ENCODE peak calls at places on chromosomes 5 and 9, in six cellular contexts. K is IMR-90, A is pancreas, F is breast epithelium, M is SJSA1, T is ovary. I is an unnamed sample. For H3K9me3, the result is how much of the 10 kb centered on the place peaks cover.

GRCh38 chr9:129109504-129109903 is 1.1 kb downstream of the CRAT start:
- DNase-seq in K (no peak), A (peak), F (no peak), M (no peak), T (no peak), I (peak)

GRCh38 chr9:6955251-6955921 is 197.6 kb downstream of the KDM4C start:
- DNase-seq in K (peak), A (no peak), F (no peak), M (no peak), T (no peak), I (no peak)

GRCh38 chr5:172486912-172487311 is 32.6 kb upstream of the SH3PXD2B start:
- DNase-seq in K (no peak), A (no peak), F (no peak), M (no peak), T (no peak), I (no peak)

GRCh38 chr9:16325966-16326365 is 544.5 kb downstream of the BNC2 start:
- DNase-seq in K (no peak), A (no peak), F (no peak), M (no peak), T (no peak), I (no peak)

GRCh38 chr5:169020102-169020501 is 280.8 kb downstream of the SLIT3 start:
- DNase-seq in K (no peak), A (no peak), F (no peak), M (no peak), T (no peak), I (no peak)

GRCh38 chr9:131733601-131734061 is 6.2 kb downstream of the RAPGEF1 start:
- DNase-seq in K (peak), A (no peak), F (peak), M (peak), T (no peak), I (no peak)

GRCh38 chr9:14313378-14313940 is 482 bp downstream of the NFIB start:
- DNase-seq in K (peak), A (no peak), F (no peak), M (peak), T (no peak), I (no peak)

GRCh38 chr5:54484219-54484894 is 28.9 kb downstream of the HSPB3 start:
- DNase-seq in K (no peak), A (no peak), F (no peak), M (no peak), T (no peak), I (no peak)

GRCh38 chr5:115815006-115815692 is 1.3 kb downstream of the CDO1 start:
- DNase-seq in K (no peak), A (no peak), F (no peak), M (no peak), T (no peak), I (no peak)

GRCh38 chr9:127647451-127647850 is 35.4 kb downstream of the STXBP1 start:
- DNase-seq in K (no peak), A (no peak), F (no peak), M (no peak), T (no peak), I (no peak)

GRCh38 chr5:180139731-180140626 is 68.4 kb upstream of the RNF130 start:
- DNase-seq in K (no peak), A (peak), F (peak), M (no peak), T (no peak), I (no peak)

GRCh38 chr5:162939962-162940361 is 497.4 kb upstream of the CCNG1 start:
- DNase-seq in K (no peak), A (no peak), F (no peak), M (no peak), T (no peak), I (no peak)

GRCh38 chr5:131679911-131680310 is 44.9 kb upstream of the RAPGEF6 start:
- DNase-seq in K (peak), A (no peak), F (no peak), M (no peak), T (no peak), I (no peak)

GRCh38 chr9:89481161-89481915 is 16.6 kb downstream of the SEMA4D start:
- DNase-seq in K (no peak), A (no peak), F (no peak), M (no peak), T (no peak), I (no peak)

GRCh38 chr9:110543631-110544051 is 35.9 kb downstream of the SVEP1 start:
- DNase-seq in K (no peak), A (no peak), F (no peak), M (no peak), T (peak), I (no peak)

GRCh38 chr5:2761921-2762488 is 10.5 kb upstream of the IRX2 start:
- DNase-seq in K (no peak), A (no peak), F (no peak), M (no peak), T (no peak), I (no peak)

GRCh38 chr5:77770293-77771005 is 5.7 kb downstream of the TBCA start:
- DNase-seq in K (peak), A (no peak), F (no peak), M (no peak), T (no peak), I (no peak)

GRCh38 chr9:94971378-94972131 is 245.1 kb downstream of the AOPEP start:
- DNase-seq in K (no peak), A (peak), F (no peak), M (no peak), T (no peak), I (no peak)

GRCh38 chr9:129309906-129310305 is 131.8 kb upstream of the IER5L start:
- DNase-seq in K (no peak), A (no peak), F (no peak), M (no peak), T (peak), I (no peak)

GRCh38 chr5:67215592-67216471 is 19.2 kb upstream of the CD180 start:
- DNase-seq in K (peak), A (peak), F (peak), M (peak), T (peak), I (peak)

GRCh38 chr5:63263409-63263808 is 684.8 kb downstream of the LRRC70 start:
- DNase-seq in K (no peak), A (no peak), F (no peak), M (no peak), T (no peak), I (no peak)

GRCh38 chr5:140214831-140215230 is 39.8 kb downstream of the CYSTM1 start:
- DNase-seq in K (peak), A (peak), F (no peak), M (peak), T (no peak), I (no peak)

GRCh38 chr5:113824307-113824706 is 310.8 kb downstream of the YTHDC2 start:
- DNase-seq in K (no peak), A (no peak), F (no peak), M (no peak), T (no peak), I (no peak)

GRCh38 chr5:57171818-57172465 is 1.9 kb upstream of the GPBP1 start:
- DNase-seq in K (peak), A (no peak), F (no peak), M (peak), T (peak), I (no peak)

GRCh38 chr5:5344051-5344571 is 78.4 kb upstream of the ICE1 start:
- DNase-seq in K (no peak), A (no peak), F (no peak), M (no peak), T (no peak), I (no peak)

GRCh38 chr9:136567651-136568287 is 21.9 kb upstream of the NOTCH1 start:
- DNase-seq in K (peak), A (peak), F (peak), M (peak), T (peak), I (no peak)

GRCh38 chr5:24226492-24226891 is 418.3 kb downstream of the CDH10 start:
- DNase-seq in K (no peak), A (no peak), F (no peak), M (no peak), T (no peak), I (no peak)

GRCh38 chr9:134558124-134558805 is 83.3 kb upstream of the COL5A1 start:
- DNase-seq in K (no peak), A (no peak), F (no peak), M (no peak), T (no peak), I (no peak)

GRCh38 chr9:97735070-97735600 is 38.0 kb upstream of the XPA start:
- DNase-seq in K (no peak), A (no peak), F (no peak), M (no peak), T (no peak), I (no peak)

GRCh38 chr9:5845147-5845531 is 12.2 kb upstream of the ERMP1 start:
- DNase-seq in K (no peak), A (no peak), F (no peak), M (no peak), T (no peak), I (no peak)

GRCh38 chr9:114072181-114073140 is 5.6 kb downstream of the AMBP start:
- DNase-seq in K (peak), A (peak), F (peak), M (no peak), T (peak), I (peak)

GRCh38 chr9:35725362-35725761 is 6.6 kb downstream of the TLN1 start:
- DNase-seq in K (no peak), A (no peak), F (no peak), M (no peak), T (no peak), I (no peak)

GRCh38 chr9:71858812-71859211 is 52.2 kb downstream of the ABHD17B start:
- DNase-seq in K (peak), A (no peak), F (no peak), M (no peak), T (no peak), I (no peak)

GRCh38 chr5:77266291-77266690 is 55.8 kb downstream of the PDE8B start:
- DNase-seq in K (peak), A (no peak), F (no peak), M (no peak), T (no peak), I (no peak)

DNA sequence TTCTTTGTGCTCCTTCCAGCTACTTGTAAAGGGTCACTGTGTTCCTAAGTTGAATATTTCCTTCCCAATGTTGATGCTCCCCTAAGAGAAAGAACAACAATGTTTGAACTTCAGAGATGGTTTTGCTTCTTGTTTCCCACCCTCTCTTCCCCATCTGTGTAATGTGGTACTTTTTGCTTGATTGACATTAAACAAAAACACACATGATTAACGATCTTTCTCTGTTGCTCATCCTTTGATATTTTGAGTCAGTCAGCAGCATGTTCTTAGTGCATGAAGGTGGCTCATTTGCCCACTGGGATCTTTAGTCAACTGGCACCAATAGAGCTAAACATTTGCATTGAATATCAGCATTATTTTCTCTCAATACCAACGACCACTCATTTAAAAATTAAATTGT is 313.0 kb upstream of the RIOK2 start:
- DNase-seq in K (no peak), A (no peak), F (no peak), M (no peak), T (no peak), I (no peak)
- H3K9me3 ChIP-seq in K (under half), A (under half), F (under half), M (under half), T (under half), I (under half)

DNA sequence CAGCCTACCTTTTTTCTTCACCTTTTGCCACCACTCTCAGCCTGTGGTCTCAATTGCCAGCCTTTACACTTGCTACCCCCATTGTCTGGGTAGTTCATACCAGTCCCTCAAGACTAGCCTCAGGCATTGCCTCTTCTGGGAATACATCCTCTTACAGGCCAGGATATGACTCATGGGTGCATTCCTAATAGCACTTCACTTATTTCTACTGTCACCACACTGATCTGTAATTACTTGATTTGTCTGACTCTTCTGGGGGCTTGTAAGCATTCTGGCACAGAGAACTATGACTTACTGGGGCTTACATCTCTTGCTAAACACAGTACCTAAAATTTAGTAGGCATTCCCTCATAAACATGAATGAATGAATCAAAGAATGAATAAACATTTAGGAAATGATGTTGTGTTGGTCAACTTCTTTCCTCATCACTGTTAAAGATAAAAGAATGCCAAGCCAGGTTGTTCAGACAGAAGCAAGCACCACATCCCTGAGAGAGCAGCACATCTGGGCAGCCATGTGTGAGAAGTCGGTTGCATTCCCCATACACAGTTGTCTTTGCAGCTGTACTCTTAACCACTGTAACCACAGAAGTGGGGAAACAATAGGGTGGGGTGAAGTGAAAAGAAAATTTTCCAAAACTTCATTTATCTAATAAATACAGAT is 27.6 kb downstream of the IL7R start:
- DNase-seq in K (peak), A (no peak), F (no peak), M (peak), T (no peak), I (no peak)
- H3K9me3 ChIP-seq in K (under half), A (under half), F (under half), M (under half), T (under half), I (under half)

GRCh38 chr5:21931076-21931475 is 922.1 kb downstream of the CDH12 start:
- DNase-seq in K (no peak), A (no peak), F (no peak), M (no peak), T (no peak), I (no peak)
- H3K9me3 ChIP-seq in K (under half), A (under half), F (under half), M (under half), T (under half), I (under half)

DNA sequence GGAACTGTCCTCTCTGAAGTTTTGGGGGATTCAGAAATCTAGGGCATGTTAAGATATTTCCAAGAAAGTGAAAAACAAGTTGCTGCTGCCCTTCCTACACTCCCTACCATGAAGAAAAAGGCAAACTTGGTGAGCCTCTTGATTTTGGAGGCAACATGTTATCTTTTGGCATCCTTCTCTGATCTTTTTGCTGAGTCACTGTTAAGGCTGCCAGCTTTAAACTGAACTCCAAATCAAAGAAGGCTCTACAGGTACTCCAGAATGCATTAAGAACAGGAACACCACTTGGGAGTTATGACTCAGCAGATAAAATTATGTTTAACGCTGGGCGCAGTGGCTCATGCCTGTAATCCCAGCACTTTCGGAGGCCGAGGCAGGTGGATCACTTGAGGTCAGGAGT is 24.0 kb downstream of the PCDHB15 start:
- DNase-seq in K (no peak), A (no peak), F (no peak), M (no peak), T (no peak), I (no peak)
- H3K9me3 ChIP-seq in K (under half), A (under half), F (half or more), M (half or more), T (under half), I (half or more)

DNA sequence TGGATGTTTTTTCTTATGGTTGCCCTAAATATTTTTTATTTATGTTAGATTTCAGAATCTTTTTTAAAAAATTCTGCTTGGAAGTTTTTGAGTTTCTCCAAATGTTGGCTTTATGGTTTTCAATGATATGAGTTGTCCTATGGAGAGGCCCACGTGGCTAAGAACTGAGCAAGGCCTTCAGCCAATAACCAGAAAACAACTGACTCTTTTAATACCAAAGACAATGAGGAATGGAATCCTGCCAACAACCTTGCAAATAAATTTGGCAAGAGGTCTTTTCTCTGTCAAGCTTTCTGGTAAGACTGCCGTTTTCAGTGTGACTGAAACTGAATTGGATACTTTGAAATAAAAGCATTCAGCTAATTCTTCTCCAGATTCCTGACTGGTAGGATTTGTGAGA is 1740.1 kb upstream of the WWC1 start:
- DNase-seq in K (no peak), A (no peak), F (no peak), M (no peak), T (no peak), I (no peak)
- H3K9me3 ChIP-seq in K (under half), A (under half), F (under half), M (under half), T (under half), I (under half)

DNA sequence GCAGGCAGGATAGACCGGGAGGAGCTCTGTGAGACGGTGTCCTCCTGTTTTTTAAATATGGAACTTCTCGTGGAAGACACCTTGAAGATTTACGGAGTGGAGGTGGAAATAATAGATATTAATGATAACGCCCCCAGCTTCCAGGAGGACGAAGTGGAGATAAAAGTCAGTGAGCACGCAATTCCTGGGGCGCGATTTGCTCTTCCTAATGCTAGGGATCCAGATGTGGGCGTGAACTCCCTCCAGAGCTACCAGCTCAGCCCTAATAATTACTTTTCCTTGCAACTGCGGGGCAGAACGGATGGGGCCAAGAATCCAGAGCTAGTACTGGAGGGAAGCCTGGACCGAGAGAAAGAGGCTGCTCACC is 621 bp downstream of the PCDHGA11 start:
- DNase-seq in K (no peak), A (no peak), F (no peak), M (no peak), T (no peak), I (no peak)
- H3K9me3 ChIP-seq in K (half or more), A (half or more), F (half or more), M (under half), T (under half), I (half or more)

GRCh38 chr5:68332546-68332945 is 117.0 kb downstream of the PIK3R1 start:
- DNase-seq in K (peak), A (no peak), F (no peak), M (no peak), T (no peak), I (no peak)

GRCh38 chr5:68335075-68335474 is 119.5 kb downstream of the PIK3R1 start:
- DNase-seq in K (no peak), A (no peak), F (no peak), M (no peak), T (no peak), I (no peak)

GRCh38 chr5:68334550-68334880 is 119.0 kb downstream of the PIK3R1 start:
- DNase-seq in K (no peak), A (no peak), F (no peak), M (no peak), T (no peak), I (no peak)

GRCh38 chr5:68336200-68336599 is 120.6 kb downstream of the PIK3R1 start:
- DNase-seq in K (no peak), A (no peak), F (no peak), M (no peak), T (no peak), I (no peak)

GRCh38 chr5:68333649-68334549 is 118.3 kb downstream of the PIK3R1 start:
- DNase-seq in K (peak), A (no peak), F (no peak), M (peak), T (no peak), I (no peak)
- H3K9me3 ChIP-seq in K (under half), A (under half), F (under half), M (under half), T (under half), I (under half)

DNA sequence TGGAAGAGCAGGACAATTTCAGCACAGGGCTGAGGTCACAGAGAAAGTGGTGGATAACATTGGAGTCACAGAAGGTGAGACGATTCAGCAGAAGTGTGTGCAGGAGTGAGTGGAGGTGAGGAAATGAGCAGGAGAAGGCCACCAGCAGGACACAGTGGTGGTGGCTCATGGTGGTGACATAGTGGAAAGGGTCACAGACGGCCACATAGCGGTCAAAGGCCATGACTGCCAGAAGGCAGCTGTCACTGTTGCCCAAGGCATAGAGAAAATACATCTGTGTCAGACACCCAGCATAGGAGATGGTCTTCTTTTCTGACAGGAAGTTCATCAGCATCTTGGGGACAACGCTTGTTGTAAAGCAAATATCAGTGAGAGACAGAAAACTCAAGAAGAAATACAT is 15.0 kb downstream of the OR1N2 start:
- DNase-seq in K (no peak), A (no peak), F (no peak), M (no peak), T (no peak), I (no peak)
- H3K9me3 ChIP-seq in K (under half), A (under half), F (under half), M (under half), T (under half), I (under half)

I was measured in tibial nerve.